ENCODE peak calls at places on chromosome 2, in seven cellular contexts. One of them, this sample, is unnamed.

GRCh38 chr2:96864343-96865091 is 5.4 kb downstream of the SEMA4C start:
- DNase-seq in left ventricle myocardium superior: peak; percentile 92
- DNase-seq in T-helper 2 cell: no peak
- DNase-seq in K562: no peak
- DNase-seq in SIG-M5: no peak
- DNase-seq in stimulated activated naive B cell treated with anti-CD40 and anti-IgM and Interleukin-4, amounts not matched to agents 10 μg/mL and 1 μg/mL and 100 μg/mL, for 72 hours: no peak
- DNase-seq in breast epithelium: no peak
- DNase-seq in this sample: no peak

GRCh38 chr2:191401287-191401686 is 156.1 kb downstream of the MYO1B start:
- DNase-seq in left ventricle myocardium superior: no peak
- DNase-seq in T-helper 2 cell: no peak
- DNase-seq in K562: no peak
- DNase-seq in SIG-M5: no peak
- DNase-seq in stimulated activated naive B cell treated with anti-CD40 and anti-IgM and Interleukin-4, amounts not matched to agents 10 μg/mL and 1 μg/mL and 100 μg/mL, for 72 hours: no peak
- DNase-seq in breast epithelium: no peak
- DNase-seq in this sample: peak; percentile 28

GRCh38 chr2:62662548-62662947 is 43.0 kb upstream of the EHBP1 start:
- DNase-seq in left ventricle myocardium superior: no peak
- DNase-seq in T-helper 2 cell: no peak
- DNase-seq in K562: no peak
- DNase-seq in SIG-M5: no peak
- DNase-seq in stimulated activated naive B cell treated with anti-CD40 and anti-IgM and Interleukin-4, amounts not matched to agents 10 μg/mL and 1 μg/mL and 100 μg/mL, for 72 hours: no peak
- DNase-seq in breast epithelium: no peak
- DNase-seq in this sample: no peak

GRCh38 chr2:136920652-136921333 is 155.4 kb downstream of the THSD7B start:
- DNase-seq in left ventricle myocardium superior: no peak
- DNase-seq in T-helper 2 cell: no peak
- DNase-seq in K562: no peak
- DNase-seq in SIG-M5: no peak
- DNase-seq in stimulated activated naive B cell treated with anti-CD40 and anti-IgM and Interleukin-4, amounts not matched to agents 10 μg/mL and 1 μg/mL and 100 μg/mL, for 72 hours: no peak
- DNase-seq in breast epithelium: no peak
- DNase-seq in this sample: no peak

GRCh38 chr2:159195719-159196118 is 90.8 kb downstream of the WDSUB1 start:
- DNase-seq in left ventricle myocardium superior: peak; percentile 80
- DNase-seq in T-helper 2 cell: no peak
- DNase-seq in K562: no peak
- DNase-seq in SIG-M5: no peak
- DNase-seq in stimulated activated naive B cell treated with anti-CD40 and anti-IgM and Interleukin-4, amounts not matched to agents 10 μg/mL and 1 μg/mL and 100 μg/mL, for 72 hours: no peak
- DNase-seq in breast epithelium: no peak
- DNase-seq in this sample: no peak

GRCh38 chr2:172082105-172082943 is 3.0 kb upstream of the DLX1 start:
- DNase-seq in left ventricle myocardium superior: no peak
- DNase-seq in T-helper 2 cell: no peak
- DNase-seq in K562: no peak
- DNase-seq in SIG-M5: no peak
- DNase-seq in stimulated activated naive B cell treated with anti-CD40 and anti-IgM and Interleukin-4, amounts not matched to agents 10 μg/mL and 1 μg/mL and 100 μg/mL, for 72 hours: no peak
- DNase-seq in breast epithelium: no peak
- DNase-seq in this sample: peak; percentile 29

GRCh38 chr2:191857406-191857805 is 10.5 kb upstream of the CAVIN2 start:
- DNase-seq in left ventricle myocardium superior: no peak
- DNase-seq in T-helper 2 cell: no peak
- DNase-seq in K562: no peak
- DNase-seq in SIG-M5: no peak
- DNase-seq in stimulated activated naive B cell treated with anti-CD40 and anti-IgM and Interleukin-4, amounts not matched to agents 10 μg/mL and 1 μg/mL and 100 μg/mL, for 72 hours: no peak
- DNase-seq in breast epithelium: no peak
- DNase-seq in this sample: no peak

GRCh38 chr2:235677276-235677788 is 183.5 kb downstream of the AGAP1 start:
- DNase-seq in left ventricle myocardium superior: no peak
- DNase-seq in T-helper 2 cell: no peak
- DNase-seq in K562: no peak
- DNase-seq in SIG-M5: no peak
- DNase-seq in stimulated activated naive B cell treated with anti-CD40 and anti-IgM and Interleukin-4, amounts not matched to agents 10 μg/mL and 1 μg/mL and 100 μg/mL, for 72 hours: no peak
- DNase-seq in breast epithelium: no peak
- DNase-seq in this sample: no peak

GRCh38 chr2:200483729-200484198 is 26.1 kb downstream of the KCTD18 start:
- DNase-seq in left ventricle myocardium superior: no peak
- DNase-seq in T-helper 2 cell: no peak
- DNase-seq in K562: peak; percentile 34
- DNase-seq in SIG-M5: no peak
- DNase-seq in stimulated activated naive B cell treated with anti-CD40 and anti-IgM and Interleukin-4, amounts not matched to agents 10 μg/mL and 1 μg/mL and 100 μg/mL, for 72 hours: no peak
- DNase-seq in breast epithelium: no peak
- DNase-seq in this sample: peak; percentile 36

GRCh38 chr2:36889782-36890181 is 76.6 kb downstream of the STRN start:
- DNase-seq in left ventricle myocardium superior: no peak
- DNase-seq in T-helper 2 cell: no peak
- DNase-seq in K562: no peak
- DNase-seq in SIG-M5: peak; percentile 76
- DNase-seq in stimulated activated naive B cell treated with anti-CD40 and anti-IgM and Interleukin-4, amounts not matched to agents 10 μg/mL and 1 μg/mL and 100 μg/mL, for 72 hours: no peak
- DNase-seq in breast epithelium: no peak
- DNase-seq in this sample: no peak

GRCh38 chr2:141770511-141770910 is 360.3 kb downstream of the LRP1B start:
- DNase-seq in left ventricle myocardium superior: no peak
- DNase-seq in T-helper 2 cell: no peak
- DNase-seq in K562: no peak
- DNase-seq in SIG-M5: no peak
- DNase-seq in stimulated activated naive B cell treated with anti-CD40 and anti-IgM and Interleukin-4, amounts not matched to agents 10 μg/mL and 1 μg/mL and 100 μg/mL, for 72 hours: no peak
- DNase-seq in breast epithelium: no peak
- DNase-seq in this sample: no peak

GRCh38 chr2:28346587-28346986 is 46.1 kb upstream of the FOSL2 start:
- DNase-seq in left ventricle myocardium superior: peak; percentile 18
- DNase-seq in T-helper 2 cell: no peak
- DNase-seq in K562: no peak
- DNase-seq in SIG-M5: no peak
- DNase-seq in stimulated activated naive B cell treated with anti-CD40 and anti-IgM and Interleukin-4, amounts not matched to agents 10 μg/mL and 1 μg/mL and 100 μg/mL, for 72 hours: no peak
- DNase-seq in breast epithelium: no peak
- DNase-seq in this sample: no peak

GRCh38 chr2:186307871-186308270 is 178.2 kb upstream of the ZC3H15 start:
- DNase-seq in left ventricle myocardium superior: no peak
- DNase-seq in T-helper 2 cell: no peak
- DNase-seq in K562: no peak
- DNase-seq in SIG-M5: no peak
- DNase-seq in stimulated activated naive B cell treated with anti-CD40 and anti-IgM and Interleukin-4, amounts not matched to agents 10 μg/mL and 1 μg/mL and 100 μg/mL, for 72 hours: no peak
- DNase-seq in breast epithelium: no peak
- DNase-seq in this sample: no peak

GRCh38 chr2:221569342-221570278 is 2.5 kb downstream of the EPHA4 start:
- DNase-seq in left ventricle myocardium superior: no peak
- DNase-seq in T-helper 2 cell: no peak
- DNase-seq in K562: no peak
- DNase-seq in SIG-M5: no peak
- DNase-seq in stimulated activated naive B cell treated with anti-CD40 and anti-IgM and Interleukin-4, amounts not matched to agents 10 μg/mL and 1 μg/mL and 100 μg/mL, for 72 hours: no peak
- DNase-seq in breast epithelium: no peak
- DNase-seq in this sample: no peak

GRCh38 chr2:191038241-191038725 is 24.3 kb upstream of the STAT1 start:
- DNase-seq in left ventricle myocardium superior: no peak
- DNase-seq in T-helper 2 cell: peak; percentile 55
- DNase-seq in K562: peak; percentile 37
- DNase-seq in SIG-M5: no peak
- DNase-seq in stimulated activated naive B cell treated with anti-CD40 and anti-IgM and Interleukin-4, amounts not matched to agents 10 μg/mL and 1 μg/mL and 100 μg/mL, for 72 hours: no peak
- DNase-seq in breast epithelium: no peak
- DNase-seq in this sample: no peak

GRCh38 chr2:216350214-216350789 is 22.0 kb downstream of the MARCHF4 start:
- DNase-seq in left ventricle myocardium superior: no peak
- DNase-seq in T-helper 2 cell: peak; percentile 64
- DNase-seq in K562: peak; percentile 17
- DNase-seq in SIG-M5: no peak
- DNase-seq in stimulated activated naive B cell treated with anti-CD40 and anti-IgM and Interleukin-4, amounts not matched to agents 10 μg/mL and 1 μg/mL and 100 μg/mL, for 72 hours: no peak
- DNase-seq in breast epithelium: no peak
- DNase-seq in this sample: no peak

GRCh38 chr2:219661197-219661954 is 33.9 kb downstream of the SLC4A3 start:
- DNase-seq in left ventricle myocardium superior: no peak
- DNase-seq in T-helper 2 cell: no peak
- DNase-seq in K562: peak; percentile 37
- DNase-seq in SIG-M5: no peak
- DNase-seq in stimulated activated naive B cell treated with anti-CD40 and anti-IgM and Interleukin-4, amounts not matched to agents 10 μg/mL and 1 μg/mL and 100 μg/mL, for 72 hours: no peak
- DNase-seq in breast epithelium: no peak
- DNase-seq in this sample: no peak

GRCh38 chr2:70977605-70978205 is 725 bp upstream of the ANKRD53 start:
- DNase-seq in left ventricle myocardium superior: no peak
- DNase-seq in T-helper 2 cell: no peak
- DNase-seq in K562: no peak
- DNase-seq in SIG-M5: no peak
- DNase-seq in stimulated activated naive B cell treated with anti-CD40 and anti-IgM and Interleukin-4, amounts not matched to agents 10 μg/mL and 1 μg/mL and 100 μg/mL, for 72 hours: peak; percentile 29
- DNase-seq in breast epithelium: peak; percentile 45
- DNase-seq in this sample: no peak

GRCh38 chr2:183519371-183520056 is 395.3 kb downstream of the NUP35 start:
- DNase-seq in left ventricle myocardium superior: no peak
- DNase-seq in T-helper 2 cell: no peak
- DNase-seq in K562: no peak
- DNase-seq in SIG-M5: no peak
- DNase-seq in stimulated activated naive B cell treated with anti-CD40 and anti-IgM and Interleukin-4, amounts not matched to agents 10 μg/mL and 1 μg/mL and 100 μg/mL, for 72 hours: no peak
- DNase-seq in breast epithelium: no peak
- DNase-seq in this sample: no peak

GRCh38 chr2:27798948-27799645 is 27.6 kb downstream of the MRPL33 start:
- DNase-seq in left ventricle myocardium superior: peak; percentile 42
- DNase-seq in T-helper 2 cell: no peak
- DNase-seq in K562: no peak
- DNase-seq in SIG-M5: no peak
- DNase-seq in stimulated activated naive B cell treated with anti-CD40 and anti-IgM and Interleukin-4, amounts not matched to agents 10 μg/mL and 1 μg/mL and 100 μg/mL, for 72 hours: no peak
- DNase-seq in breast epithelium: no peak
- DNase-seq in this sample: no peak

GRCh38 chr2:131027566-131028528 is 65.4 kb downstream of the FAM168B start:
- DNase-seq in left ventricle myocardium superior: no peak
- DNase-seq in T-helper 2 cell: no peak
- DNase-seq in K562: no peak
- DNase-seq in SIG-M5: no peak
- DNase-seq in stimulated activated naive B cell treated with anti-CD40 and anti-IgM and Interleukin-4, amounts not matched to agents 10 μg/mL and 1 μg/mL and 100 μg/mL, for 72 hours: no peak
- DNase-seq in breast epithelium: peak; percentile 9
- DNase-seq in this sample: no peak

GRCh38 chr2:159155791-159156190 is 130.7 kb downstream of the WDSUB1 start:
- DNase-seq in left ventricle myocardium superior: no peak
- DNase-seq in T-helper 2 cell: no peak
- DNase-seq in K562: no peak
- DNase-seq in SIG-M5: no peak
- DNase-seq in stimulated activated naive B cell treated with anti-CD40 and anti-IgM and Interleukin-4, amounts not matched to agents 10 μg/mL and 1 μg/mL and 100 μg/mL, for 72 hours: no peak
- DNase-seq in breast epithelium: no peak
- DNase-seq in this sample: no peak

GRCh38 chr2:52897511-52898085 is 870.0 kb upstream of the CHAC2 start:
- DNase-seq in left ventricle myocardium superior: no peak
- DNase-seq in T-helper 2 cell: no peak
- DNase-seq in K562: no peak
- DNase-seq in SIG-M5: no peak
- DNase-seq in stimulated activated naive B cell treated with anti-CD40 and anti-IgM and Interleukin-4, amounts not matched to agents 10 μg/mL and 1 μg/mL and 100 μg/mL, for 72 hours: no peak
- DNase-seq in breast epithelium: no peak
- DNase-seq in this sample: no peak

GRCh38 chr2:24822049-24822706 is 29.0 kb downstream of the CENPO start:
- DNase-seq in left ventricle myocardium superior: no peak
- DNase-seq in T-helper 2 cell: no peak
- DNase-seq in K562: no peak
- DNase-seq in SIG-M5: no peak
- DNase-seq in stimulated activated naive B cell treated with anti-CD40 and anti-IgM and Interleukin-4, amounts not matched to agents 10 μg/mL and 1 μg/mL and 100 μg/mL, for 72 hours: no peak
- DNase-seq in breast epithelium: no peak
- DNase-seq in this sample: no peak

GRCh38 chr2:149200109-149200520 is 130.3 kb upstream of the LYPD6 start:
- DNase-seq in left ventricle myocardium superior: no peak
- DNase-seq in T-helper 2 cell: no peak
- DNase-seq in K562: no peak
- DNase-seq in SIG-M5: no peak
- DNase-seq in stimulated activated naive B cell treated with anti-CD40 and anti-IgM and Interleukin-4, amounts not matched to agents 10 μg/mL and 1 μg/mL and 100 μg/mL, for 72 hours: no peak
- DNase-seq in breast epithelium: no peak
- DNase-seq in this sample: no peak

GRCh38 chr2:205477016-205477705 is 205.1 kb upstream of the NRP2 start:
- DNase-seq in left ventricle myocardium superior: no peak
- DNase-seq in T-helper 2 cell: no peak
- DNase-seq in K562: no peak
- DNase-seq in SIG-M5: no peak
- DNase-seq in stimulated activated naive B cell treated with anti-CD40 and anti-IgM and Interleukin-4, amounts not matched to agents 10 μg/mL and 1 μg/mL and 100 μg/mL, for 72 hours: no peak
- DNase-seq in breast epithelium: no peak
- DNase-seq in this sample: no peak

GRCh38 chr2:69026026-69026425 is 13.0 kb downstream of the ANTXR1 start:
- DNase-seq in left ventricle myocardium superior: no peak
- DNase-seq in T-helper 2 cell: no peak
- DNase-seq in K562: peak; percentile 51
- DNase-seq in SIG-M5: no peak
- DNase-seq in stimulated activated naive B cell treated with anti-CD40 and anti-IgM and Interleukin-4, amounts not matched to agents 10 μg/mL and 1 μg/mL and 100 μg/mL, for 72 hours: peak; percentile 15
- DNase-seq in breast epithelium: no peak
- DNase-seq in this sample: peak; percentile 25

GRCh38 chr2:143558665-143559064 is 429.4 kb downstream of the ARHGAP15 start:
- DNase-seq in left ventricle myocardium superior: no peak
- DNase-seq in T-helper 2 cell: no peak
- DNase-seq in K562: no peak
- DNase-seq in SIG-M5: no peak
- DNase-seq in stimulated activated naive B cell treated with anti-CD40 and anti-IgM and Interleukin-4, amounts not matched to agents 10 μg/mL and 1 μg/mL and 100 μg/mL, for 72 hours: no peak
- DNase-seq in breast epithelium: no peak
- DNase-seq in this sample: no peak

GRCh38 chr2:84904717-84905174 is 710 bp upstream of the TMSB10 start:
- DNase-seq in left ventricle myocardium superior: peak; percentile 83
- DNase-seq in T-helper 2 cell: peak; percentile 20
- DNase-seq in K562: peak; percentile 60
- DNase-seq in SIG-M5: no peak
- DNase-seq in stimulated activated naive B cell treated with anti-CD40 and anti-IgM and Interleukin-4, amounts not matched to agents 10 μg/mL and 1 μg/mL and 100 μg/mL, for 72 hours: no peak
- DNase-seq in breast epithelium: peak; percentile 69
- DNase-seq in this sample: peak; percentile 49

This sample was measured in HuH-7.5.